ENCODE peak calls at places on chromosomes 3 and 15, in seven cellular contexts. U is dorsolateral prefrontal cortex; B is heart right ventricle; N is activated CD8-positive, alpha-beta T cell treated with anti-CD3 and anti-CD28 coated beads for 36 hours; V is ovary; C is uterus; Q is endothelial cell. H is an unnamed sample.

GRCh38 chr3:195003006-195003892 is 267.7 kb downstream of the XXYLT1 start:
- DNase-seq in U (no peak), B (peak; percentile 63), N (no peak), V (no peak), C (peak; percentile 77), Q (no peak), H (no peak)

GRCh38 chr3:71708478-71709098 is 16.6 kb downstream of the EIF4E3 start:
- DNase-seq in U (peak; percentile 51), B (no peak), N (no peak), V (no peak), C (no peak), Q (no peak), H (no peak)

GRCh38 chr15:94793641-94794040 is 562.3 kb downstream of the MCTP2 start:
- DNase-seq in U (no peak), B (no peak), N (no peak), V (no peak), C (no peak), Q (no peak), H (no peak)

GRCh38 chr3:101677436-101678286 is 729 bp upstream of the ZBTB11 start:
- DNase-seq in U (no peak), B (no peak), N (peak; percentile 16), V (peak; percentile 65), C (peak; percentile 37), Q (peak; percentile 9), H (no peak)

GRCh38 chr3:95172549-95172948 is 1109.7 kb downstream of the NSUN3 start:
- DNase-seq in U (no peak), B (no peak), N (no peak), V (no peak), C (no peak), Q (no peak), H (no peak)

GRCh38 chr15:77025471-77025901 is 30.6 kb downstream of the PSTPIP1 start:
- DNase-seq in U (peak; percentile 18), B (no peak), N (peak; percentile 0), V (peak; percentile 16), C (peak; percentile 9), Q (no peak), H (no peak)

GRCh38 chr3:107217161-107217560 is 160.1 kb upstream of the CCDC54 start:
- DNase-seq in U (no peak), B (no peak), N (no peak), V (no peak), C (no peak), Q (no peak), H (no peak)

GRCh38 chr3:61030469-61031035 is 220.7 kb downstream of the FHIT start:
- DNase-seq in U (no peak), B (no peak), N (no peak), V (no peak), C (no peak), Q (no peak), H (no peak)

GRCh38 chr15:52076889-52077781 is 35.4 kb downstream of the BCL2L10 start:
- DNase-seq in U (no peak), B (no peak), N (no peak), V (no peak), C (no peak), Q (no peak), H (no peak)

GRCh38 chr3:187966141-187966540 is 187.8 kb upstream of the LPP start:
- DNase-seq in U (no peak), B (no peak), N (no peak), V (no peak), C (no peak), Q (no peak), H (no peak)

GRCh38 chr3:33718595-33718907 is 497 bp upstream of the CLASP2 start:
- DNase-seq in U (no peak), B (no peak), N (no peak), V (no peak), C (no peak), Q (no peak), H (no peak)

GRCh38 chr3:77313843-77314242 is 273.9 kb downstream of the ROBO2 start:
- DNase-seq in U (no peak), B (no peak), N (no peak), V (no peak), C (no peak), Q (no peak), H (no peak)

GRCh38 chr3:124034016-124034808 is 42.3 kb upstream of the ROPN1 start:
- DNase-seq in U (no peak), B (peak; percentile 10), N (peak; percentile 52), V (peak; percentile 54), C (peak; percentile 36), Q (peak; percentile 28), H (peak; percentile 15)

GRCh38 chr3:143737065-143737464 is 111.2 kb downstream of the SLC9A9 start:
- DNase-seq in U (no peak), B (no peak), N (no peak), V (no peak), C (no peak), Q (no peak), H (no peak)

GRCh38 chr3:53677406-53677805 is 168.8 kb downstream of the CHDH start:
- DNase-seq in U (no peak), B (no peak), N (no peak), V (no peak), C (no peak), Q (no peak), H (no peak)

GRCh38 chr15:83992356-83993031 is 243.1 kb upstream of the GOLGA6L4 start:
- DNase-seq in U (no peak), B (no peak), N (no peak), V (no peak), C (no peak), Q (no peak), H (no peak)

GRCh38 chr15:72827216-72827615 is 43.7 kb upstream of the ADPGK start:
- DNase-seq in U (no peak), B (no peak), N (no peak), V (no peak), C (no peak), Q (no peak), H (no peak)

GRCh38 chr3:40387001-40387894 is at the start of gene ENTPD3:
- DNase-seq in U (no peak), B (no peak), N (peak; percentile 50), V (peak; percentile 25), C (no peak), Q (peak; percentile 45), H (no peak)

GRCh38 chr15:64452988-64453688 is 7.2 kb upstream of the ZNF609 start:
- DNase-seq in U (peak; percentile 83), B (peak; percentile 42), N (no peak), V (peak; percentile 49), C (peak; percentile 25), Q (no peak), H (no peak)

GRCh38 chr3:43638594-43639447 is 17.0 kb upstream of the ANO10 start:
- DNase-seq in U (no peak), B (no peak), N (peak; percentile 70), V (no peak), C (no peak), Q (peak; percentile 7), H (no peak)

GRCh38 chr15:41323611-41324010 is 8.8 kb downstream of the OIP5 start:
- DNase-seq in U (no peak), B (no peak), N (peak; percentile 12), V (no peak), C (no peak), Q (no peak), H (no peak)

GRCh38 chr3:126267169-126267975 is 87.0 kb upstream of the ALDH1L1 start:
- DNase-seq in U (peak; percentile 60), B (peak; percentile 45), N (no peak), V (peak; percentile 81), C (peak; percentile 77), Q (peak; percentile 65), H (peak; percentile 61)
- TF ChIP-seq CTCF in U (peak; percentile 26), B (peak; percentile 46), N (no peak), V (no peak), C (no peak), Q (no peak), H (peak; percentile 24)

GRCh38 chr3:190486908-190487607 is 26.8 kb upstream of the IL1RAP start:
- DNase-seq in U (no peak), B (no peak), N (no peak), V (no peak), C (no peak), Q (no peak), H (no peak)

GRCh38 chr3:190486201-190486865 is 27.6 kb upstream of the IL1RAP start:
- DNase-seq in U (no peak), B (no peak), N (no peak), V (no peak), C (no peak), Q (no peak), H (no peak)

GRCh38 chr3:190481779-190482178 is 32.1 kb upstream of the TMEM207 start:
- DNase-seq in U (no peak), B (no peak), N (no peak), V (no peak), C (no peak), Q (no peak), H (no peak)
- TF ChIP-seq CTCF in U (no peak), B (no peak), N (no peak), V (no peak), C (no peak), Q (no peak), H (no peak)

DNA sequence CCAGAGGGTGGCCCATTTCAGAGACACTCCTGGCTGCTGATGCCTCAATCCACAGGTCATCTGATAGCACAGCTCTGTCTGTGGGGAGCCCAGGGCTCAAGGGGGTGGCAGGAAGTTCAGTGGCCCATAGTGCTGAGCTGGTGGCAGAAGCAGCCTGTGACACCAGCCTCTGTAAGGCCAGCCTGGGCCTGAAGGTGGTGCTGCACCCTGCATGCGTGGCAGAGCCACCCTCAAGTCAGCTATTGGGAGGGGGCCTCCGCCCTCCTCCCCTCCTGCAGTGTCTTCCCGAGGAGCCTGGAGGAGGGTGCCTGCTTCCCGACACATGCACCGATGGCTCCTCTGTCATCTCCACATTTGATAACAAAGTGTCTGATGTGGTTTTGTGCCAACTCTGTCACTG is 3.0 kb downstream of the PLA1A start:
- DNase-seq in U (no peak), B (peak; percentile 40), N (peak; percentile 53), V (no peak), C (no peak), Q (peak; percentile 7), H (no peak)
- TF ChIP-seq CTCF in U (no peak), B (peak; percentile 71), N (peak; percentile 32), V (no peak), C (no peak), Q (peak; percentile 32), H (peak; percentile 27)

GRCh38 chr3:9172851-9173320 is 76.6 kb downstream of the SRGAP3 start:
- DNase-seq in U (peak; percentile 59), B (no peak), N (no peak), V (peak; percentile 37), C (no peak), Q (no peak), H (no peak)
- TF ChIP-seq CTCF in U (no peak), B (no peak), N (no peak), V (no peak), C (no peak), Q (no peak), H (no peak)

GRCh38 chr3:198071602-198072285 is 111.7 kb downstream of the LMLN start:
- DNase-seq in U (no peak), B (no peak), N (peak; percentile 78), V (no peak), C (no peak), Q (peak; percentile 18), H (peak; percentile 10)
- TF ChIP-seq CTCF in U (no peak), B (no peak), N (no peak), V (no peak), C (no peak), Q (no peak), H (no peak)

GRCh38 chr3:155325263-155325835 is 31.9 kb upstream of the STRIT1 start:
- DNase-seq in U (no peak), B (no peak), N (no peak), V (no peak), C (no peak), Q (no peak), H (no peak)
- TF ChIP-seq CTCF in U (no peak), B (no peak), N (no peak), V (no peak), C (no peak), Q (no peak), H (peak; percentile 35)

H was measured in neural crest cell.